ENCODE peak calls at places on chromosomes 6 and 20, in seven cellular contexts. M is GM12865, N is body of pancreas, R is uterus, P is WTC11, Z is right lobe of liver, L is fibroblast of lung. B is an unnamed sample.

GRCh38 chr20:50449789-50450492 is 60.2 kb upstream of the PTPN1 start:
- DNase-seq in N (no peak), R (no peak), M (peak), L (no peak), Z (no peak), P (no peak), B (peak)

GRCh38 chr6:149935246-149935645 is 6.6 kb upstream of the ULBP2 start:
- DNase-seq in N (no peak), L (peak), R (no peak), Z (no peak), P (no peak), M (no peak), B (no peak)

GRCh38 chr6:136921936-136922679 is at the start of gene SLC35D3:
- DNase-seq in N (peak), L (peak), P (peak), M (peak), R (no peak), Z (no peak), B (peak)

GRCh38 chr6:36874016-36874442 is 574 bp downstream of the PPIL1 start:
- DNase-seq in M (no peak), P (no peak), Z (no peak), N (peak), L (peak), R (peak), B (no peak)

GRCh38 chr6:43621078-43621835 is 7.8 kb downstream of the GTPBP2 start:
- DNase-seq in M (no peak), N (no peak), L (no peak), Z (no peak), P (no peak), R (no peak), B (no peak)

GRCh38 chr6:43532201-43532600 is 15.3 kb downstream of the POLR1C start:
- DNase-seq in Z (no peak), R (no peak), M (no peak), N (no peak), P (no peak), L (peak), B (no peak)

GRCh38 chr20:37649635-37650244 is 44.1 kb upstream of the CTNNBL1 start:
- DNase-seq in R (no peak), M (no peak), Z (no peak), P (no peak), N (no peak), L (no peak), B (no peak)

GRCh38 chr6:15595461-15596173 is 67.2 kb downstream of the DTNBP1 start:
- DNase-seq in L (peak), M (no peak), N (no peak), R (no peak), P (no peak), Z (no peak), B (no peak)

GRCh38 chr6:1626481-1626880 is 16.8 kb downstream of the FOXC1 start:
- DNase-seq in R (no peak), L (no peak), Z (no peak), P (no peak), N (no peak), M (no peak), B (no peak)

GRCh38 chr6:24872769-24873168 is 63.0 kb downstream of the RIPOR2 start:
- DNase-seq in P (no peak), M (no peak), R (no peak), Z (no peak), N (no peak), L (peak), B (no peak)

GRCh38 chr6:54084234-54084633 is 27.0 kb upstream of the MLIP start:
- DNase-seq in L (no peak), M (no peak), R (no peak), P (no peak), N (no peak), Z (no peak), B (no peak)

GRCh38 chr6:10014561-10014960 is 400.3 kb downstream of the TFAP2A start:
- DNase-seq in P (no peak), N (no peak), L (peak), Z (no peak), R (no peak), M (no peak), B (no peak)

GRCh38 chr6:168279403-168279935 is 40.1 kb downstream of the DACT2 start:
- DNase-seq in R (no peak), N (no peak), L (no peak), M (no peak), Z (no peak), P (no peak), B (no peak)

GRCh38 chr6:144006731-144007454 is 1.2 kb downstream of the PLAGL1 start:
- DNase-seq in L (peak), N (no peak), Z (no peak), P (peak), R (no peak), M (no peak), B (no peak)

GRCh38 chr6:73451166-73452106 is 661 bp downstream of the CGAS start:
- DNase-seq in P (peak), Z (peak), M (peak), R (peak), L (peak), N (peak), B (peak)

GRCh38 chr6:118776607-118777549 is 117.1 kb upstream of the ASF1A start:
- DNase-seq in N (peak), P (peak), M (peak), R (peak), Z (peak), L (peak), B (peak)

GRCh38 chr6:169263836-169264608 is 10.4 kb upstream of the THBS2 start:
- DNase-seq in N (peak), P (no peak), L (peak), Z (no peak), R (no peak), M (no peak), B (no peak)

GRCh38 chr6:40160826-40161225 is 226.6 kb upstream of the MOCS1 start:
- DNase-seq in N (no peak), Z (no peak), L (no peak), M (no peak), P (no peak), R (no peak), B (no peak)

GRCh38 chr6:34424200-34425131 is 1.4 kb downstream of the RPS10 start:
- DNase-seq in M (no peak), L (no peak), Z (no peak), P (no peak), R (no peak), N (no peak), B (no peak)

GRCh38 chr6:35425284-35425683 is 26.9 kb upstream of the FANCE start:
- DNase-seq in M (no peak), Z (no peak), P (no peak), R (no peak), L (peak), N (no peak), B (no peak)

GRCh38 chr20:35111141-35111888 is 18.7 kb upstream of the TRPC4AP start:
- DNase-seq in R (no peak), P (no peak), L (peak), N (no peak), M (no peak), Z (no peak), B (no peak)

GRCh38 chr6:81875776-81876293 is 123.4 kb upstream of the TENT5A start:
- DNase-seq in M (no peak), N (no peak), L (peak), Z (no peak), P (no peak), R (no peak), B (no peak)

GRCh38 chr6:168507297-168507696 is 66.3 kb downstream of the SMOC2 start:
- DNase-seq in N (peak), R (no peak), P (no peak), M (no peak), Z (no peak), L (no peak), B (no peak)

GRCh38 chr6:48183174-48183573 is 72.2 kb upstream of the PTCHD4 start:
- DNase-seq in M (no peak), N (no peak), R (no peak), P (no peak), Z (no peak), L (peak), B (no peak)

GRCh38 chr6:99588618-99589289 is 17.9 kb upstream of the PRDM13 start:
- DNase-seq in P (peak), N (peak), M (peak), R (no peak), Z (peak), L (peak), B (peak)

GRCh38 chr20:29301624-29302259 is 1955.7 kb upstream of the DEFB115 start:
- DNase-seq in N (no peak), R (no peak), M (no peak), L (no peak), Z (no peak), P (no peak), B (no peak)

GRCh38 chr6:82006027-82006738 is 241.4 kb downstream of the IBTK start:
- DNase-seq in R (no peak), P (peak), Z (peak), L (peak), N (peak), M (peak), B (no peak)

GRCh38 chr6:56808871-56809359 is 146.0 kb upstream of the BEND6 start:
- DNase-seq in P (no peak), R (no peak), N (no peak), Z (no peak), L (peak), M (no peak), B (no peak)

DNA sequence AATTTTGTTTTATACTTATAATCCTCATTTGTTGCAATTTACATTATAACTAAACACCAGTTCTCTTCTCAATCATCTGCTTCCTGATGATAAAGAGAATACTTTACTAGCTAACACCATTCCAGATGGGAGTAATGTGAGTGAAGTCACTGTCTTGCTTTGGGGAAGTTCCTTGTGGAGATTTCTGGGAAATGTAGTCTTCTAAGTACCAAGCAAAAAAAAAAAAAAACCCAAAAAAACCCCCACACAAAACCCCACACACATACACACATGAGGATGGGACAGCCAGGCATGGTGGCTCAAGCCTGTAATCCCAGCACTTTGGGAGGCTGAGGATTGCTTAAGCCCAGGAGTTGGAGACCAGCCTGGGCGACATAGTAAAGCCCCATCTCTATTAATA is 2.2 kb upstream of the SNPH start:
- DNase-seq in M (no peak), P (no peak), L (peak), N (no peak), R (no peak), Z (no peak), B (no peak)
- TF ChIP-seq CTCF in M (no peak), P (no peak), L (no peak), N (no peak), R (no peak), Z (no peak), B (no peak)

DNA sequence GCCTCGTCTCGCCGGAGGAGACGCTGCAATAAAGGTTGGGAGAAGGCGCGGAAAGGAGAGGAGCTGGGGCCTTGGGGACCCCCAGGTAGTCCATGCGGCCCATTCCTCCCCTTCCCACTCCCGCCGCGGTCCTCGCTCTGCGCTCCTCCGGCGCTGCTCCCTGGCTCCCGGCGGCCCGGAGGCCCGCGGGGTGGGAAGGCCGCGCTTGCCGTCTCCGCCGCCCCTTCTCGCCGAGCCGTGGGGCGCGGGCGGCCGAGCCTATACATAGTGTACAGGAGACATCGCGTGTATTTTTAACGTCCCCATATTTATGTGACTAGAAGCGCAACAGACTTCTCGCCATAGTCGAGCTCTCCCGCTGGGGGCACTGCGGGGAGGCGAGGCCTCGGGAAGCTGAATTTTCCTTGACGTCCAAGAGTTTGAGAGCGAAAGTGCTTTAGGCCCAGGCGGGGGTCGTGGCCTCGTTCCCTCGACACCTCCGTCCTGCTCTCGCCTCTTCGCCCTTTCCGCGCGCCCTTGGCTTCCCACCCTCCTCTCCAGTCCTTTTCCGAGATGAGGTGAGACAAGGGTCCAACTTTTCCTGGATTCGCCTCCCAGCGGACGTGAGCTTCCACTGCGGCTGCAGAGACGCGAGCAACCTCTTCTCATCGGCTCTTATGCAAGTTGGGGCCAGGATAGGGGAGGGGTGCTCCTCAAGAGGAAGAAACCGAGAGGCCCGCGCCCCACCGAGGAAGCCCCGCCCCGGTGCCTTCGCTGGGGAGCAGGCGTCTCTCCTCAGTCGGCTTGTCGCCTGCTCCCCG is 29.0 kb downstream of the SLC12A5 start:
- DNase-seq in L (peak), P (peak), R (peak), N (peak), Z (no peak), M (no peak), B (peak)
- TF ChIP-seq CTCF in L (peak), P (no peak), R (no peak), N (no peak), Z (peak), M (peak), B (no peak)

DNA sequence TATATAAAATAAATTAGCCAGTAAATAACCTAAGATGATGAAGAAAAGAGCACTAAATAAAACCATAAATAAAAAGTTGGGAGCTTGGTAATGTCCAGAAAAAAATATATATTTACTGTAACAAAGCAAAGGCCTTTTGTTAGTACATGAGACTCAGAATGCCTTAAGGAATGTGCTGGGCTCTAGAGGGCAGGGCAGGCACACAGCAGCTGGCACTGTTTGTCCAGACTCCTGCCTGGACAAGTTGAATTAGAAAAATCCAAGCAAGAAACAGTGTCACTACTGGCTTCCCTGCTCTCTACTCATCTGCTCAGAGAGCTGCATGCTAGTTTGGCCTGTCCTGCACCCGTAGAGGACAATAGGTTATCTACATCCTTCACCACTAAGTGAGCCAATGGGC is 8.8 kb downstream of the DEFB129 start:
- DNase-seq in M (no peak), R (no peak), L (peak), P (no peak), Z (no peak), N (peak), B (no peak)
- TF ChIP-seq CTCF in M (no peak), R (no peak), L (no peak), P (no peak), Z (peak), N (no peak), B (no peak)

DNA sequence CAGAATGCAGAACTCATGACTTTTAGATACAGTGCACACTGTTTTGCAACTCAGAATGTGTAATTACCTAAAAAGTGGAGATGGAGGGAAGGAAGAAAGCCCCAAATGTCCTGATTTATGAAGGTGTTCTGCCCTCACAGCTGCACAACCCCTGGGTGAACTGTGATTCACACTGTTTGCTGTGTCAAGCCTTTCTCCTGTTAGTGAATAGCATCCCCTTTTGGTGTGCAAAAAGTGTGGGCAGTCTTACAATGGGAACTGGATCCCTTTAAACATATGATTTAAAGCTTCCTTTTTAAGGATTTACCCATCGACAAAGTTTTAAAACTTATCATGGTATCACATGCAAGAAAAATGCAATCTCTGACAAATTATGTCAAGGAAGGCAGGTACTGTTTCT is 633.4 kb upstream of the EPHA7 start:
- DNase-seq in Z (no peak), P (no peak), N (no peak), M (no peak), L (no peak), R (no peak), B (no peak)
- TF ChIP-seq CTCF in Z (no peak), P (no peak), N (no peak), M (no peak), L (peak), R (no peak), B (no peak)

GRCh38 chr6:155316419-155316818 is 2.1 kb upstream of the TFB1M start:
- DNase-seq in M (no peak), Z (no peak), P (no peak), L (no peak), R (no peak), N (no peak), B (no peak)

GRCh38 chr6:155314773-155315515 is 660 bp upstream of the TFB1M start:
- DNase-seq in R (peak), N (peak), Z (peak), P (no peak), M (peak), L (peak), B (peak)

GRCh38 chr6:155319902-155320301 is 5.6 kb upstream of the TFB1M start:
- DNase-seq in N (no peak), R (no peak), L (no peak), Z (no peak), M (no peak), P (no peak), B (no peak)

GRCh38 chr6:155315516-155315871 is 1.2 kb upstream of the TFB1M start:
- DNase-seq in Z (no peak), L (peak), M (no peak), R (no peak), P (no peak), N (no peak), B (no peak)

GRCh38 chr6:155317186-155317585 is 2.9 kb upstream of the TFB1M start:
- DNase-seq in N (no peak), L (no peak), R (no peak), P (no peak), Z (no peak), M (no peak), B (no peak)
- TF ChIP-seq CTCF in N (no peak), L (peak), R (no peak), P (no peak), Z (no peak), M (no peak), B (no peak)

GRCh38 chr6:55293116-55293515 is 34.2 kb upstream of the GFRAL start:
- DNase-seq in N (no peak), R (no peak), L (no peak), M (peak), P (no peak), Z (no peak), B (peak)
- TF ChIP-seq CTCF in N (peak), R (no peak), L (peak), M (peak), P (peak), Z (peak), B (no peak)